ENCODE peak calls at places on chromosomes 16 and 17, in six cellular contexts. X is lower leg skin; H is HEK293T; P is stimulated activated CD4-positive, alpha-beta T cell treated with anti-CD3 and anti-CD28 coated beads, Interleukin-4, amount 100 ng/mL, for 48 hours; M is NCI-H1436; S is small intestine. F is an unnamed sample.

GRCh38 chr17:49910094-49910857 is 58.7 kb upstream of the DLX4 start:
- DNase-seq in X (no peak), H (no peak), P (peak; percentile 19), M (no peak), S (peak; percentile 11), F (no peak)

GRCh38 chr17:8957721-8958120 is 7.8 kb downstream of the PIK3R5 start:
- DNase-seq in X (peak; percentile 50), H (no peak), P (no peak), M (no peak), S (no peak), F (no peak)

GRCh38 chr17:81684442-81684911 is 666 bp downstream of the HGS start:
- DNase-seq in X (no peak), H (no peak), P (no peak), M (no peak), S (peak; percentile 30), F (no peak)

GRCh38 chr17:8736362-8736761 is 8.3 kb downstream of the CCDC42 start:
- DNase-seq in X (peak; percentile 74), H (no peak), P (no peak), M (no peak), S (no peak), F (no peak)

GRCh38 chr16:3637371-3637923 is 17.0 kb upstream of the DNASE1 start:
- DNase-seq in X (peak; percentile 37), H (no peak), P (no peak), M (no peak), S (peak; percentile 88), F (no peak)

GRCh38 chr17:36136439-36136838 is 32.8 kb downstream of the CCL4 start:
- DNase-seq in X (no peak), H (no peak), P (no peak), M (no peak), S (no peak), F (no peak)

GRCh38 chr16:80300876-80301275 is 239.9 kb upstream of the DYNLRB2 start:
- DNase-seq in X (no peak), H (no peak), P (no peak), M (no peak), S (no peak), F (no peak)

GRCh38 chr17:10646393-10646990 is 10.6 kb downstream of the MYH3 start:
- DNase-seq in X (peak; percentile 92), H (peak; percentile 73), P (peak; percentile 58), M (peak; percentile 17), S (peak; percentile 64), F (peak; percentile 78)

GRCh38 chr16:88387941-88388627 is 5.3 kb downstream of the ZNF469 start:
- DNase-seq in X (no peak), H (no peak), P (no peak), M (no peak), S (peak; percentile 56), F (peak; percentile 86)

GRCh38 chr17:21034350-21035235 is 8.2 kb downstream of the USP22 start:
- DNase-seq in X (peak; percentile 62), H (no peak), P (no peak), M (no peak), S (peak; percentile 27), F (no peak)

GRCh38 chr17:48960834-48961515 is 7.4 kb downstream of the GIP start:
- DNase-seq in X (no peak), H (no peak), P (no peak), M (no peak), S (no peak), F (no peak)

GRCh38 chr16:57276596-57276995 is 7.9 kb downstream of the PLLP start:
- DNase-seq in X (no peak), H (no peak), P (no peak), M (no peak), S (no peak), F (no peak)

GRCh38 chr16:84709609-84710008 is 9.8 kb downstream of the USP10 start:
- DNase-seq in X (no peak), H (no peak), P (no peak), M (no peak), S (no peak), F (no peak)

GRCh38 chr17:37322826-37323561 is 52.8 kb upstream of the C17orf78 start:
- DNase-seq in X (no peak), H (no peak), P (no peak), M (no peak), S (no peak), F (no peak)

GRCh38 chr16:85464342-85465305 is 148.5 kb upstream of the GSE1 start:
- DNase-seq in X (no peak), H (no peak), P (no peak), M (no peak), S (no peak), F (no peak)

GRCh38 chr16:65739518-65739917 is 617.7 kb upstream of the CDH11 start:
- DNase-seq in X (no peak), H (no peak), P (no peak), M (no peak), S (no peak), F (no peak)

GRCh38 chr16:50991436-50991835 is 159.6 kb downstream of the SALL1 start:
- DNase-seq in X (no peak), H (no peak), P (no peak), M (no peak), S (no peak), F (no peak)

GRCh38 chr16:14455577-14455976 is 174.5 kb downstream of the PARN start:
- DNase-seq in X (no peak), H (peak; percentile 16), P (no peak), M (no peak), S (peak; percentile 79), F (no peak)

GRCh38 chr17:39167492-39167891 is 1.5 kb upstream of the ARL5C start:
- DNase-seq in X (no peak), H (no peak), P (no peak), M (no peak), S (no peak), F (no peak)

GRCh38 chr17:49874911-49875310 is 27.0 kb upstream of the TAC4 start:
- DNase-seq in X (no peak), H (no peak), P (no peak), M (no peak), S (no peak), F (no peak)

GRCh38 chr17:81930142-81931125 is 2.9 kb upstream of the MAFG start:
- DNase-seq in X (no peak), H (no peak), P (no peak), M (no peak), S (no peak), F (peak; percentile 50)

GRCh38 chr17:8762012-8762411 is 3.7 kb upstream of the SPDYE4 start:
- DNase-seq in X (no peak), H (no peak), P (no peak), M (no peak), S (no peak), F (no peak)

GRCh38 chr16:70575376-70575775 is 51.8 kb downstream of the SF3B3 start:
- DNase-seq in X (peak; percentile 50), H (no peak), P (no peak), M (no peak), S (no peak), F (peak; percentile 22)

GRCh38 chr17:15957608-15958307 is 12.8 kb downstream of the ADORA2B start:
- DNase-seq in X (no peak), H (no peak), P (no peak), M (no peak), S (no peak), F (no peak)

GRCh38 chr16:55379876-55380390 is 55.9 kb downstream of the IRX6 start:
- DNase-seq in X (no peak), H (no peak), P (no peak), M (no peak), S (no peak), F (no peak)

GRCh38 chr17:69819316-69820087 is 255.5 kb upstream of the KCNJ16 start:
- DNase-seq in X (no peak), H (no peak), P (no peak), M (no peak), S (no peak), F (no peak)

GRCh38 chr16:14579266-14579665 is 50.8 kb downstream of the PARN start:
- DNase-seq in X (no peak), H (no peak), P (no peak), M (no peak), S (no peak), F (no peak)

GRCh38 chr16:54938351-54939346 is 8.0 kb downstream of the IRX5 start:
- DNase-seq in X (no peak), H (no peak), P (no peak), M (no peak), S (no peak), F (no peak)

GRCh38 chr16:569445-570254 is at the start of gene PIGQ:
- DNase-seq in X (peak; percentile 93), H (peak; percentile 86), P (peak; percentile 52), M (peak; percentile 22), S (no peak), F (peak; percentile 91)

GRCh38 chr17:50618941-50619340 is 15.7 kb upstream of the ABCC3 start:
- DNase-seq in X (no peak), H (no peak), P (no peak), M (no peak), S (no peak), F (no peak)

GRCh38 chr17:74519951-74520553 is 11.2 kb downstream of the CD300LB start:
- DNase-seq in X (peak; percentile 80), H (no peak), P (no peak), M (no peak), S (no peak), F (no peak)

GRCh38 chr17:8300629-8301242 is 5.5 kb upstream of the SLC25A35 start:
- DNase-seq in X (no peak), H (peak; percentile 81), P (peak; percentile 27), M (peak; percentile 67), S (peak; percentile 79), F (no peak)

GRCh38 chr16:23079683-23080221 is 69.5 kb downstream of the USP31 start:
- DNase-seq in X (no peak), H (no peak), P (no peak), M (no peak), S (peak; percentile 7), F (no peak)

GRCh38 chr17:78317817-78318400 is 42.0 kb downstream of the SOCS3 start:
- DNase-seq in X (no peak), H (no peak), P (no peak), M (no peak), S (peak; percentile 41), F (no peak)

GRCh38 chr16:31093132-31093703 is 1.4 kb downstream of the VKORC1 start:
- DNase-seq in X (no peak), H (peak; percentile 56), P (no peak), M (no peak), S (peak; percentile 64), F (no peak)

GRCh38 chr16:85924675-85925074 is 25.7 kb downstream of the IRF8 start:
- DNase-seq in X (no peak), H (no peak), P (peak; percentile 40), M (no peak), S (no peak), F (no peak)

GRCh38 chr17:82088838-82089722 is 9.0 kb downstream of the FASN start:
- DNase-seq in X (no peak), H (no peak), P (no peak), M (no peak), S (no peak), F (peak; percentile 41)

F was measured in aorta.